ENCODE peak calls at places on chromosomes 2 and 18, in six cellular contexts. G is mucosa of descending colon, P is A549, B is endodermal cell, Q is esophagus muscularis mucosa, X is mammary epithelial cell. W is an unnamed sample.

GRCh38 chr2:223997938-223998337 is 40.7 kb downstream of the MRPL44 start:
- DNase-seq in G (no peak), P (no peak), B (no peak), Q (no peak), X (no peak), W (no peak)

GRCh38 chr18:27746241-27746640 is 430.7 kb downstream of the CDH2 start:
- DNase-seq in G (no peak), P (no peak), B (no peak), Q (no peak), X (no peak), W (no peak)

GRCh38 chr18:7363338-7363737 is 132.4 kb downstream of the LRRC30 start:
- DNase-seq in G (no peak), P (no peak), B (no peak), Q (no peak), X (no peak), W (no peak)

GRCh38 chr2:33377048-33377447 is 99.4 kb upstream of the RASGRP3 start:
- DNase-seq in G (no peak), P (no peak), B (no peak), Q (no peak), X (no peak), W (no peak)

GRCh38 chr2:25165992-25166618 is 2.3 kb downstream of the POMC start:
- DNase-seq in G (peak; percentile 69), P (peak; percentile 26), B (peak; percentile 87), Q (no peak), X (no peak), W (no peak)

GRCh38 chr2:186862869-186863709 is 14.1 kb upstream of the ZSWIM2 start:
- DNase-seq in G (no peak), P (peak; percentile 13), B (no peak), Q (no peak), X (peak; percentile 17), W (no peak)

GRCh38 chr18:57803119-57803969 is at the start of gene ATP8B1:
- DNase-seq in G (peak; percentile 95), P (peak; percentile 55), B (peak; percentile 97), Q (no peak), X (peak; percentile 94), W (peak; percentile 96)

GRCh38 chr2:224595518-224595917 is 10.4 kb upstream of the CUL3 start:
- DNase-seq in G (no peak), P (no peak), B (no peak), Q (no peak), X (no peak), W (no peak)

GRCh38 chr18:22102948-22103663 is 66.3 kb upstream of the GATA6 start:
- DNase-seq in G (no peak), P (no peak), B (no peak), Q (no peak), X (no peak), W (no peak)

GRCh38 chr2:213064099-213064498 is 87.3 kb downstream of the IKZF2 start:
- DNase-seq in G (no peak), P (no peak), B (no peak), Q (no peak), X (no peak), W (no peak)

GRCh38 chr2:5818947-5819346 is 126.8 kb downstream of the SOX11 start:
- DNase-seq in G (no peak), P (no peak), B (no peak), Q (no peak), X (no peak), W (no peak)

GRCh38 chr2:207505728-207506127 is 24.0 kb upstream of the CREB1 start:
- DNase-seq in G (no peak), P (peak; percentile 49), B (no peak), Q (peak; percentile 62), X (peak; percentile 94), W (no peak)

GRCh38 chr2:207503234-207503633 is 26.5 kb upstream of the CREB1 start:
- DNase-seq in G (no peak), P (no peak), B (peak; percentile 51), Q (peak; percentile 87), X (no peak), W (peak; percentile 52)

GRCh38 chr2:207506426-207506825 is 23.3 kb upstream of the CREB1 start:
- DNase-seq in G (no peak), P (no peak), B (no peak), Q (peak; percentile 42), X (no peak), W (no peak)

GRCh38 chr2:207505180-207505579 is 24.6 kb upstream of the CREB1 start:
- DNase-seq in G (no peak), P (no peak), B (peak; percentile 54), Q (peak; percentile 19), X (peak; percentile 77), W (no peak)

GRCh38 chr2:207504513-207505171 is 25.1 kb upstream of the CREB1 start:
- DNase-seq in G (no peak), P (no peak), B (peak; percentile 63), Q (peak; percentile 72), X (peak; percentile 57), W (no peak)
- TF ChIP-seq CTCF in G (no peak), P (no peak), B (no peak), Q (no peak), X (no peak), W (no peak)

DNA sequence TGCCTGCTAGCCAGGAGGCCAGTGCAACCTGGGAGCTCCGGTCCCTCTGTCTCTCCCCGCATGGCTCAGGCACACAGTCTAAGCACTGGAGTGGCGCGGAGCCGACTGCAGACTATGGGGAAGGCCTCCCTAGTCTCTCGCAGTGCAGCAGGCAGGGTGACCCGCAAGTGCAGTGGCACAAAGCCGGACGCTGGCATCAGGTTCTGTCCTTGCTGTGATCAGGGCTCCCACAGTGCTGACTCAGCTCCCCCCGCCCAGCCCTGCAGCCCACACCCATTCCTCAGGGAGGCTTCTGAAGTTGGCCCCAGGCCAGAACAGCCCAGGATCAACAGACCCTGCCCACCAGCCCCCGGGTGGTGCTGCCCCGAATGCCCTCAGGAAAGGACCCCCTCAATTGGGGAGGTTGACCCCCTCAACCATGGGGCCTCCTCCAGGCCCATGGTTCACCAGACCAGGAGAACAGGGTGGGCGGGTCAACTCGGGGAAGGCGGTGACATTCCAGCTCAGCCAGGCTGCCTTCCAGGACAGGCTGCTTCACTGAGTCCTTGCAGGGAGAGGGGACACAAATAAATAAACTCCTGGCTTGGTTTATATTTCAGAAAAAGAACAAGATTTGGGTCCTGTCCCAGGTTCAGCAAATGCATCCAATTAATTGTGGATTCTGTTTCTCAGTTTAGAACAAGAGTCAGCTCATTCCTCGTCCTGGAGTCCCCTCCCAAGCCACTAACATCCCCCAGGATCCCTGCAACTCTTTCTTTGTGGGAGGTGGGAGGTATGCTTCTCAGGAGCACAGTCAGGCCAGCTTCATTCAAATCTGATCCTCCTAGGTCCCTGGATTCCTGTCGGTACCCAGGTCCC is 12.2 kb downstream of the BIN1 start:
- DNase-seq in G (peak; percentile 79), P (peak; percentile 43), B (peak; percentile 81), Q (no peak), X (no peak), W (peak; percentile 64)
- H3K4me3 ChIP-seq in G (no peak overlapping the region), P (no peak overlapping the region), B (no peak overlapping the region), Q (no peak overlapping the region), X (no peak overlapping the region), W (no peak overlapping the region)

GRCh38 chr2:150484461-150484931 is 3.0 kb downstream of the RND3 start:
- DNase-seq in G (no peak), P (no peak), B (no peak), Q (no peak), X (peak; percentile 51), W (no peak)
- H3K4me1 ChIP-seq in G (peaks cover 38% of the 10 kb centered on the region), P (peaks cover 57% of the 10 kb centered on the region), B (peaks cover 3% of the 10 kb centered on the region), Q (peaks cover 55% of the 10 kb centered on the region), X (peaks cover 40% of the 10 kb centered on the region), W (peaks cover 36% of the 10 kb centered on the region)

GRCh38 chr2:225889452-225889851 is 489.9 kb downstream of the NYAP2 start:
- DNase-seq in G (no peak), P (peak; percentile 10), B (no peak), Q (no peak), X (peak; percentile 73), W (no peak)
- TF ChIP-seq CTCF in G (no peak), P (peak; percentile 81), B (peak; percentile 85), Q (peak; percentile 77), X (peak; percentile 60), W (peak; percentile 69)

W was measured in lower lobe of right lung.